ENCODE peak calls at places on chromosomes 4 and X, in four cellular contexts. Y is COR-L47, O is Right ventricle myocardium superior, A is MV-4-11. J is an unnamed sample.

GRCh38 chrX:47633671-47634590 is 4.2 kb upstream of the CFP start:
- DNase-seq in A (peak; percentile 78), Y (no peak), O (no peak), J (no peak)

GRCh38 chr4:150280081-150280950 is 202.1 kb downstream of the DCLK2 start:
- DNase-seq in A (peak; percentile 81), O (no peak), Y (no peak), J (no peak)

GRCh38 chr4:75370582-75370981 is 143.6 kb downstream of the RCHY1 start:
- DNase-seq in A (no peak), O (no peak), Y (peak; percentile 3), J (no peak)

GRCh38 chr4:35526456-35526855 is 717.9 kb downstream of the ARAP2 start:
- DNase-seq in O (no peak), A (no peak), Y (no peak), J (no peak)

GRCh38 chr4:85414972-85415371 is 60.0 kb upstream of the ARHGAP24 start:
- DNase-seq in Y (no peak), A (no peak), O (no peak), J (no peak)

GRCh38 chr4:83768146-83768545 is 232.2 kb downstream of the GPAT3 start:
- DNase-seq in A (no peak), Y (no peak), O (no peak), J (no peak)

GRCh38 chr4:4564522-4564921 is 22.7 kb upstream of the STX18 start:
- DNase-seq in O (no peak), A (no peak), Y (no peak), J (no peak)

GRCh38 chrX:15853586-15854079 is 980 bp downstream of the AP1S2 start:
- DNase-seq in A (no peak), Y (no peak), O (no peak), J (no peak)

GRCh38 chr4:57424231-57424897 is 314.2 kb upstream of the IGFBP7 start:
- DNase-seq in Y (no peak), A (no peak), O (no peak), J (peak; percentile 75)

GRCh38 chr4:121154103-121154515 is 10.0 kb downstream of the TNIP3 start:
- DNase-seq in A (peak; percentile 82), O (no peak), Y (no peak), J (no peak)

GRCh38 chrX:136354201-136354600 is 53.4 kb downstream of the ADGRG4 start:
- DNase-seq in Y (no peak), A (no peak), O (no peak), J (no peak)

GRCh38 chrX:45172890-45173289 is 27.8 kb downstream of the DIPK2B start:
- DNase-seq in O (no peak), Y (no peak), A (peak; percentile 41), J (no peak)

GRCh38 chr4:16532240-16532990 is 306.1 kb upstream of the TAPT1 start:
- DNase-seq in A (peak; percentile 74), Y (no peak), O (no peak), J (peak; percentile 62)

GRCh38 chr4:138251904-138252303 is 9.8 kb upstream of the SLC7A11 start:
- DNase-seq in Y (no peak), O (no peak), A (no peak), J (no peak)

GRCh38 chr4:145525291-145525740 is 43.7 kb downstream of the SMAD1 start:
- DNase-seq in O (no peak), A (no peak), Y (no peak), J (no peak)

GRCh38 chr4:187576751-187577150 is 418.8 kb upstream of the ZFP42 start:
- DNase-seq in Y (no peak), O (no peak), A (no peak), J (no peak)

GRCh38 chr4:173517781-173518371 is 12.2 kb downstream of the HAND2 start:
- DNase-seq in Y (no peak), O (no peak), A (no peak), J (no peak)

GRCh38 chrX:47623540-47624027 is 3.9 kb upstream of the SYN1 start:
- DNase-seq in A (peak; percentile 32), O (peak; percentile 59), Y (peak; percentile 85), J (no peak)

GRCh38 chr4:150152764-150153163 is 74.5 kb downstream of the DCLK2 start:
- DNase-seq in Y (no peak), O (no peak), A (no peak), J (no peak)

GRCh38 chr4:87071401-87071800 is 136.6 kb downstream of the AFF1 start:
- DNase-seq in O (no peak), A (no peak), Y (peak; percentile 45), J (no peak)

GRCh38 chrX:372856-373640 is 13.7 kb downstream of the PPP2R3B start:
- DNase-seq in Y (no peak), A (no peak), O (peak; percentile 30), J (no peak)

GRCh38 chr4:10611673-10612072 is 72.9 kb downstream of the CLNK start:
- DNase-seq in A (no peak), O (no peak), Y (no peak), J (no peak)

GRCh38 chrX:121109986-121110385 is 62.6 kb downstream of the GLUD2 start:
- DNase-seq in A (no peak), O (no peak), Y (no peak), J (no peak)

GRCh38 chrX:15838017-15838416 is 16.6 kb downstream of the AP1S2 start:
- DNase-seq in A (no peak), O (no peak), Y (no peak), J (no peak)

GRCh38 chr4:6520978-6521377 is 48.6 kb upstream of the PPP2R2C start:
- DNase-seq in Y (no peak), A (no peak), O (no peak), J (no peak)

J was measured in right atrium auricular region.